ENCODE peak calls at places on chromosome 3, in seven cellular contexts. A is K562, W is HepG2, B is IMR-90, E is HCT116, S is H1, D is GM12878. C is an unnamed sample.

GRCh38 chr3:171970301-171970788 is 69.0 kb upstream of the FNDC3B start:
- DNase-seq in S (no peak), D (no peak), W (no peak), A (no peak), B (peak; percentile 74), E (no peak), C (no peak)

GRCh38 chr3:24259901-24260512 is 234.6 kb downstream of the THRB start:
- DNase-seq in D (no peak), B (peak; percentile 22), S (no peak), A (peak; percentile 59), E (no peak), W (no peak), C (no peak)

GRCh38 chr3:76585794-76586392 is 454.0 kb upstream of the ROBO2 start:
- DNase-seq in W (peak; percentile 3), B (peak; percentile 32), E (no peak), A (no peak), D (no peak), S (no peak), C (peak; percentile 2)

GRCh38 chr3:48412375-48413001 is 17.4 kb downstream of the PLXNB1 start:
- DNase-seq in S (no peak), E (no peak), D (no peak), B (no peak), W (no peak), A (no peak), C (no peak)

GRCh38 chr3:147409143-147410121 is at the start of gene ZIC1:
- DNase-seq in S (no peak), D (no peak), W (no peak), A (no peak), E (no peak), B (no peak), C (no peak)

GRCh38 chr3:52291508-52292181 is 4.0 kb downstream of the GLYCTK start:
- DNase-seq in A (no peak), E (no peak), D (no peak), B (no peak), S (peak; percentile 80), W (no peak), C (no peak)

GRCh38 chr3:183274609-183275008 is 21.6 kb downstream of the B3GNT5 start:
- DNase-seq in D (no peak), E (no peak), W (no peak), B (no peak), S (no peak), A (no peak), C (no peak)

GRCh38 chr3:56042326-56042951 is 425.8 kb downstream of the ERC2 start:
- DNase-seq in A (peak; percentile 7), B (peak; percentile 61), W (peak; percentile 5), D (no peak), S (no peak), E (no peak), C (peak; percentile 3)

GRCh38 chr3:172622916-172623700 is 87.8 kb downstream of the NCEH1 start:
- DNase-seq in S (no peak), W (no peak), B (peak; percentile 71), A (no peak), D (no peak), E (no peak), C (no peak)

GRCh38 chr3:195023989-195024388 is 247.0 kb downstream of the XXYLT1 start:
- DNase-seq in E (no peak), W (no peak), D (no peak), A (no peak), B (no peak), S (no peak), C (no peak)

GRCh38 chr3:103077910-103078309 is 643.1 kb downstream of the ZPLD1 start:
- DNase-seq in A (no peak), S (no peak), B (no peak), W (no peak), E (no peak), D (no peak), C (no peak)

GRCh38 chr3:143269741-143270140 is 150.2 kb downstream of the CHST2 start:
- DNase-seq in E (no peak), B (no peak), S (no peak), A (no peak), D (no peak), W (no peak), C (no peak)

GRCh38 chr3:111252795-111253194 is 181.2 kb downstream of the NECTIN3 start:
- DNase-seq in A (no peak), W (no peak), E (no peak), D (no peak), B (peak; percentile 51), S (no peak), C (no peak)

GRCh38 chr3:194727435-194728128 is 41.9 kb downstream of the FAM43A start:
- DNase-seq in B (peak; percentile 80), D (no peak), W (no peak), A (no peak), S (no peak), E (no peak), C (no peak)

GRCh38 chr3:192879346-192880031 is 38.2 kb downstream of the MB21D2 start:
- DNase-seq in D (no peak), A (no peak), S (no peak), B (peak; percentile 96), W (peak; percentile 83), E (peak; percentile 89), C (peak; percentile 87)

GRCh38 chr3:122458992-122459391 is 43.1 kb upstream of the WDR5B start:
- DNase-seq in W (no peak), A (no peak), E (peak; percentile 23), B (peak; percentile 62), D (no peak), S (no peak), C (no peak)

DNA sequence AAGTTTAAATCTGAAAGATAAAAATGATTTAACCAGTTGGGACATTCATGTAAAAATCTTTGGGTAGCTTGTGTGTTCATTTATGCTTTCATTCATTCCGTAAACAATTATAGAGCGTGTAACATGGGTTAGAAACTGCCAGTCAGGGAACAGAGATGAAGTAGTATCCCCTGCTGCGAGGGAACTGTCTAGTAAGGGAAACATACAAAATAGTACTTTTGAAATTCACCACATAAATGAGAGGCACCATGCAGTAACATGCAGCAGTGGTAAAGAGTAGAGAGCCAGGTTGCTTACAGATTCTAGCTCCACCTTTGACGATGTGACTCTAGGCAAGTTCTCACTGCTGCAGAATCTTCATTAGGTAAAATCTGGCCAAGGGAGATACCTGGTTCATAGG is 921 bp downstream of the DZIP3 start:
- DNase-seq in B (no peak), W (peak; percentile 1), D (no peak), S (no peak), A (no peak), E (no peak), C (no peak)
- TF ChIP-seq CEBPB in B (no peak), W (no peak), D (no peak), S (no peak), A (no peak), E (no peak), C (no peak)

DNA sequence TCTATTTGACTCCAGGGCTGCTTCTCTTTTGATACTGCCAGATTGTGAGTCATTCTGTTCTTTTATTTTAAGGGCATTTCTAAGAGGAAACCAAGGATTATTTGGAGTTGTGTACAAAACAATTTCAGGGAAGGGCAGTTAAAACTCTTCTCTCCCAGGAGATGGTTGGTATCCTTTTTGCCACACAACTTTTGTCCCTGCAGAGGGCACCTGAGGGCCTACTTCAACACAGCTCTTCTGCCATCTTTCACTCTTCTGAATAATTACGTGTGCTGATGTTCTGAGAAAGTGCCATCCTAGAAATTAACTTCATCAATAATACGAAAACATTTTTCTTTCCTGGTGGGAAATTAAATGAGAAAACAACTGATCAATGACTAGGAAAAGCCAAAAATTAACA is 75.7 kb upstream of the GADL1 start:
- DNase-seq in S (no peak), B (no peak), A (no peak), W (peak; percentile 4), D (no peak), E (no peak), C (no peak)
- TF ChIP-seq CEBPB in S (no peak), B (no peak), A (no peak), W (no peak), D (no peak), E (no peak), C (no peak)

GRCh38 chr3:125470671-125471070 is 49.3 kb downstream of the SNX4 start:
- DNase-seq in E (no peak), W (no peak), D (no peak), B (peak; percentile 10), S (no peak), A (no peak), C (no peak)
- TF ChIP-seq CEBPB in E (no peak), W (no peak), D (no peak), B (no peak), S (no peak), A (no peak), C (no peak)

GRCh38 chr3:64266983-64267382 is 41.7 kb upstream of the PRICKLE2 start:
- DNase-seq in A (no peak), D (no peak), S (no peak), B (no peak), W (no peak), E (no peak), C (no peak)
- TF ChIP-seq CEBPB in A (no peak), D (no peak), S (no peak), B (no peak), W (no peak), E (no peak), C (no peak)

DNA sequence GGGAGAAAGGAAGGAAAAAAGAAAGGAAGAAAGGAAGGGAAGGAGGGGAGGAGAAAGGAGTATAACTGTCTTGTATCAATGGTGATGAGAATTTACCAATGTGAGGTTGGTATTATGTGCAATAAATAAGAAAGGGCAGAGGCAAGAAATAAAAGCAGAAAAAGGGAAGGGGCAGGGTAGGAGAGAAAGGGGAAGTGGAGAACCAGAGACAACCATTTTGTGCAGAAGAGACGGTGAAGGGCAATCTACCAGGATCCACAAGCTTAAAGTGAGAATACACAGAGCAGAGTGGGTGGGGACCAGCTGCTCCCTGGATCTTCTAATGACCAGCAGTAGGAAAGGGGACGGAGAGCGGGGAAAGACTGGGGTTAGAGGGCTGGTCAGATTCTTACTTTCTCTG is 106.9 kb upstream of the SLCO2A1 start:
- DNase-seq in E (no peak), B (no peak), W (no peak), A (no peak), D (no peak), S (no peak), C (no peak)
- TF ChIP-seq CEBPB in E (no peak), B (no peak), W (no peak), A (no peak), D (no peak), S (no peak), C (no peak)

GRCh38 chr3:182233957-182234356 is 522.2 kb downstream of the SOX2 start:
- DNase-seq in A (no peak), B (no peak), D (no peak), S (no peak), E (no peak), W (peak; percentile 61), C (no peak)
- TF ChIP-seq CEBPB in A (no peak), B (no peak), D (no peak), S (no peak), E (no peak), W (no peak), C (no peak)

GRCh38 chr3:31161889-31162288 is 267.4 kb upstream of the GADL1 start:
- DNase-seq in E (no peak), S (no peak), A (no peak), D (no peak), B (no peak), W (no peak), C (no peak)
- TF ChIP-seq CEBPB in E (no peak), S (no peak), A (no peak), D (no peak), B (no peak), W (no peak), C (no peak)

DNA sequence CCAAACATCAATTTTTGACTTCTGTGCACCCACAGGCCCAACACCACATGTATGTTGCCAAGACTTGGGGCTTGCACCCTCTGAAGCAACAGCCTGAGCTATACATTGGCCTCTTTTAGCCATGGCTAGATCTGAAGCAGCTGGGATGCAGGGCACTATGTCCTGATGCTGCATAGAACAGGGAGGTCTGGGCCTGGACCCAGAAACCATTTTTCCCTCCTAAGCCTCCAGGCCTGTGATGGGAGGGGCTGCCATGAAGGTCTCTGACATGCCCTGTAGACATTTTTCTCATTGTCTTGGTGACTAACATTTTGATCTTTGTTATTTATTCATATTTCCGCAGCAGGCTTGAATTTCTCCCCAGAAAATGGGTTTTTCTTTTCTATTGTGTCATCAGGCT is 330.0 kb downstream of the PYDC2 start:
- DNase-seq in D (no peak), E (no peak), A (no peak), W (no peak), S (no peak), B (no peak), C (no peak)
- TF ChIP-seq CEBPB in D (no peak), E (no peak), A (no peak), W (no peak), S (no peak), B (no peak), C (no peak)